ENCODE peak calls at places on chromosomes 13 and 19, in five cellular contexts. One of them, this sample, is unnamed.

GRCh38 chr13:113544071-113544891 is 40.3 kb upstream of the TFDP1 start:
- DNase-seq in AG04450: no peak
- DNase-seq in left ventricle myocardium inferior: no peak
- DNase-seq in bronchial epithelial cell: no peak
- DNase-seq in fibroblast of lung: no peak
- DNase-seq in this sample: no peak

GRCh38 chr19:55370305-55370988 is at the start of gene IL11:
- DNase-seq in bronchial epithelial cell: peak
- DNase-seq in left ventricle myocardium inferior: no peak
- DNase-seq in AG04450: no peak
- DNase-seq in fibroblast of lung: no peak
- DNase-seq in this sample: peak

GRCh38 chr13:113823771-113824170 is 40.1 kb downstream of the GAS6 start:
- DNase-seq in bronchial epithelial cell: no peak
- DNase-seq in AG04450: no peak
- DNase-seq in left ventricle myocardium inferior: no peak
- DNase-seq in fibroblast of lung: no peak
- DNase-seq in this sample: no peak

GRCh38 chr13:44758595-44759221 is 182.6 kb upstream of the TSC22D1 start:
- DNase-seq in left ventricle myocardium inferior: no peak
- DNase-seq in AG04450: peak
- DNase-seq in fibroblast of lung: peak
- DNase-seq in bronchial epithelial cell: peak
- DNase-seq in this sample: peak

GRCh38 chr13:73939603-73940002 is 194.6 kb downstream of the KLF12 start:
- DNase-seq in bronchial epithelial cell: no peak
- DNase-seq in AG04450: no peak
- DNase-seq in fibroblast of lung: no peak
- DNase-seq in left ventricle myocardium inferior: no peak
- DNase-seq in this sample: no peak

GRCh38 chr13:97194473-97194872 is 27.7 kb upstream of the MBNL2 start:
- DNase-seq in bronchial epithelial cell: peak
- DNase-seq in AG04450: no peak
- DNase-seq in left ventricle myocardium inferior: no peak
- DNase-seq in fibroblast of lung: peak
- DNase-seq in this sample: peak

GRCh38 chr13:47723898-47724297 is 277.2 kb downstream of the SUCLA2 start:
- DNase-seq in bronchial epithelial cell: no peak
- DNase-seq in fibroblast of lung: no peak
- DNase-seq in left ventricle myocardium inferior: no peak
- DNase-seq in AG04450: no peak
- DNase-seq in this sample: no peak

GRCh38 chr13:39284801-39285388 is 246.6 kb downstream of the NHLRC3 start:
- DNase-seq in AG04450: no peak
- DNase-seq in left ventricle myocardium inferior: peak
- DNase-seq in fibroblast of lung: peak
- DNase-seq in bronchial epithelial cell: no peak
- DNase-seq in this sample: no peak

GRCh38 chr19:4229179-4229931 is at the start of gene EBI3:
- DNase-seq in AG04450: no peak
- DNase-seq in bronchial epithelial cell: no peak
- DNase-seq in fibroblast of lung: peak
- DNase-seq in left ventricle myocardium inferior: peak
- DNase-seq in this sample: no peak

GRCh38 chr13:99990045-99990977 is 8.7 kb downstream of the ZIC2 start:
- DNase-seq in fibroblast of lung: no peak
- DNase-seq in bronchial epithelial cell: no peak
- DNase-seq in AG04450: no peak
- DNase-seq in left ventricle myocardium inferior: no peak
- DNase-seq in this sample: no peak

GRCh38 chr13:91627952-91628739 is 229.7 kb downstream of the GPC5 start:
- DNase-seq in fibroblast of lung: no peak
- DNase-seq in AG04450: no peak
- DNase-seq in bronchial epithelial cell: no peak
- DNase-seq in left ventricle myocardium inferior: no peak
- DNase-seq in this sample: no peak

GRCh38 chr13:114134111-114134943 is 1.9 kb upstream of the RASA3 start:
- DNase-seq in bronchial epithelial cell: no peak
- DNase-seq in left ventricle myocardium inferior: no peak
- DNase-seq in fibroblast of lung: no peak
- DNase-seq in AG04450: no peak
- DNase-seq in this sample: no peak

GRCh38 chr19:13155472-13156284 is 5.5 kb downstream of the IER2 start:
- DNase-seq in AG04450: no peak
- DNase-seq in fibroblast of lung: peak
- DNase-seq in left ventricle myocardium inferior: peak
- DNase-seq in bronchial epithelial cell: peak
- DNase-seq in this sample: no peak

GRCh38 chr19:43735957-43736356 is 18.8 kb downstream of the SMG9 start:
- DNase-seq in bronchial epithelial cell: no peak
- DNase-seq in AG04450: no peak
- DNase-seq in fibroblast of lung: no peak
- DNase-seq in left ventricle myocardium inferior: no peak
- DNase-seq in this sample: no peak

GRCh38 chr19:58338825-58339558 is 12.2 kb downstream of the ZSCAN22 start:
- DNase-seq in left ventricle myocardium inferior: no peak
- DNase-seq in bronchial epithelial cell: no peak
- DNase-seq in fibroblast of lung: no peak
- DNase-seq in AG04450: no peak
- DNase-seq in this sample: peak
- TF ChIP-seq CTCF in left ventricle myocardium inferior: no peak
- TF ChIP-seq CTCF in bronchial epithelial cell: no peak
- TF ChIP-seq CTCF in fibroblast of lung: no peak
- TF ChIP-seq CTCF in AG04450: no peak
- TF ChIP-seq CTCF in this sample: no peak

GRCh38 chr13:51728972-51729371 is 75.0 kb downstream of the DHRS12 start:
- DNase-seq in fibroblast of lung: peak
- DNase-seq in left ventricle myocardium inferior: no peak
- DNase-seq in AG04450: peak
- DNase-seq in bronchial epithelial cell: peak
- DNase-seq in this sample: peak

GRCh38 chr13:51728275-51728673 is 75.7 kb downstream of the DHRS12 start:
- DNase-seq in fibroblast of lung: no peak
- DNase-seq in AG04450: no peak
- DNase-seq in bronchial epithelial cell: no peak
- DNase-seq in left ventricle myocardium inferior: no peak
- DNase-seq in this sample: no peak

GRCh38 chr13:51729853-51730553 is 74.0 kb downstream of the DHRS12 start:
- DNase-seq in bronchial epithelial cell: peak
- DNase-seq in left ventricle myocardium inferior: no peak
- DNase-seq in fibroblast of lung: peak
- DNase-seq in AG04450: peak
- DNase-seq in this sample: peak

GRCh38 chr13:51731759-51732158 is 72.2 kb downstream of the DHRS12 start:
- DNase-seq in left ventricle myocardium inferior: no peak
- DNase-seq in fibroblast of lung: peak
- DNase-seq in bronchial epithelial cell: no peak
- DNase-seq in AG04450: no peak
- DNase-seq in this sample: no peak

GRCh38 chr13:51730927-51731326 is 73.0 kb downstream of the DHRS12 start:
- DNase-seq in left ventricle myocardium inferior: no peak
- DNase-seq in AG04450: no peak
- DNase-seq in fibroblast of lung: no peak
- DNase-seq in bronchial epithelial cell: no peak
- DNase-seq in this sample: no peak
- H3K4me3 ChIP-seq in left ventricle myocardium inferior: no peak
- H3K4me3 ChIP-seq in AG04450: no peak
- H3K4me3 ChIP-seq in fibroblast of lung: no peak
- H3K4me3 ChIP-seq in bronchial epithelial cell: no peak
- H3K4me3 ChIP-seq in this sample: no peak

GRCh38 chr13:80132741-80133601 is 208.0 kb downstream of the SPRY2 start:
- DNase-seq in AG04450: no peak
- DNase-seq in left ventricle myocardium inferior: peak
- DNase-seq in bronchial epithelial cell: peak
- DNase-seq in fibroblast of lung: peak
- DNase-seq in this sample: no peak
- TF ChIP-seq CTCF in AG04450: peak
- TF ChIP-seq CTCF in left ventricle myocardium inferior: no peak
- TF ChIP-seq CTCF in bronchial epithelial cell: no peak
- TF ChIP-seq CTCF in fibroblast of lung: no peak
- TF ChIP-seq CTCF in this sample: no peak

GRCh38 chr13:41678842-41679241 is 221.5 kb downstream of the RGCC start:
- DNase-seq in left ventricle myocardium inferior: no peak
- DNase-seq in bronchial epithelial cell: no peak
- DNase-seq in fibroblast of lung: no peak
- DNase-seq in AG04450: no peak
- DNase-seq in this sample: no peak
- H3K4me3 ChIP-seq in left ventricle myocardium inferior: no peak
- H3K4me3 ChIP-seq in bronchial epithelial cell: no peak
- H3K4me3 ChIP-seq in fibroblast of lung: no peak
- H3K4me3 ChIP-seq in AG04450: no peak
- H3K4me3 ChIP-seq in this sample: no peak

This sample was measured in epithelial cell of esophagus.